ENCODE peak calls at places on chromosomes 7 and 10, in nine cellular contexts. N, E, F, K, V, A, H, R and Y are unnamed samples.

GRCh38 chr7:27651702-27652101 is 11.0 kb downstream of the HIBADH start:
- DNase-seq in N (no peak), E (no peak), F (no peak), K (no peak), V (no peak), A (no peak), H (no peak), R (no peak), Y (no peak)

GRCh38 chr7:107355616-107356015 is 114.2 kb upstream of the GPR22 start:
- DNase-seq in N (no peak), E (no peak), F (no peak), K (no peak), V (no peak), A (no peak), H (no peak), R (no peak), Y (no peak)

GRCh38 chr7:2309889-2310331 is 4.3 kb downstream of the SNX8 start:
- DNase-seq in N (no peak), E (peak; percentile 89), F (peak; percentile 16), K (no peak), V (no peak), A (no peak), H (no peak), R (no peak), Y (no peak)

GRCh38 chr7:147911224-147911623 is 679.3 kb upstream of the C7orf33 start:
- DNase-seq in N (no peak), E (no peak), F (no peak), K (no peak), V (no peak), A (no peak), H (no peak), R (no peak), Y (no peak)

GRCh38 chr10:100508691-100509150 is 10.9 kb downstream of the SEC31B start:
- DNase-seq in N (no peak), E (peak; percentile 66), F (no peak), K (no peak), V (no peak), A (peak; percentile 70), H (peak; percentile 64), R (no peak), Y (no peak)

GRCh38 chr10:784377-784758 is 94.9 kb upstream of the DIP2C start:
- DNase-seq in N (no peak), E (no peak), F (no peak), K (peak; percentile 25), V (no peak), A (no peak), H (no peak), R (peak; percentile 55), Y (peak; percentile 11)

GRCh38 chr10:130493446-130494198 is 357.4 kb downstream of the GLRX3 start:
- DNase-seq in N (no peak), E (no peak), F (no peak), K (no peak), V (no peak), A (peak; percentile 48), H (no peak), R (peak; percentile 25), Y (no peak)

GRCh38 chr10:99345350-99345749 is 16.2 kb downstream of the CNNM1 start:
- DNase-seq in N (no peak), E (peak; percentile 89), F (no peak), K (no peak), V (no peak), A (no peak), H (no peak), R (no peak), Y (no peak)

GRCh38 chr10:4546500-4546899 is 279.5 kb upstream of the AKR1E2 start:
- DNase-seq in N (no peak), E (no peak), F (no peak), K (no peak), V (no peak), A (no peak), H (no peak), R (no peak), Y (no peak)

GRCh38 chr7:5597772-5598171 is 174.1 kb upstream of the TNRC18 start:
- DNase-seq in N (no peak), E (no peak), F (no peak), K (no peak), V (peak; percentile 64), A (no peak), H (peak; percentile 56), R (no peak), Y (no peak)

GRCh38 chr10:122849900-122850605 is 4.4 kb upstream of the CUZD1 start:
- DNase-seq in N (no peak), E (peak; percentile 37), F (no peak), K (no peak), V (no peak), A (no peak), H (no peak), R (no peak), Y (no peak)

GRCh38 chr7:117173001-117173400 is 149.9 kb downstream of the WNT2 start:
- DNase-seq in N (no peak), E (no peak), F (no peak), K (no peak), V (no peak), A (no peak), H (no peak), R (no peak), Y (no peak)

GRCh38 chr10:95355241-95355779 is 64.5 kb upstream of the PDLIM1 start:
- DNase-seq in N (no peak), E (no peak), F (no peak), K (no peak), V (no peak), A (no peak), H (no peak), R (no peak), Y (no peak)

GRCh38 chr10:93074137-93074596 is 474 bp downstream of the CYP26A1 start:
- DNase-seq in N (no peak), E (peak; percentile 71), F (no peak), K (no peak), V (no peak), A (peak; percentile 71), H (no peak), R (no peak), Y (no peak)

GRCh38 chr10:776772-777171 is 87.3 kb upstream of the DIP2C start:
- DNase-seq in N (no peak), E (no peak), F (no peak), K (peak; percentile 24), V (no peak), A (peak; percentile 76), H (no peak), R (no peak), Y (no peak)

GRCh38 chr10:123748711-123749110 is 82.6 kb downstream of the GPR26 start:
- DNase-seq in N (no peak), E (no peak), F (no peak), K (no peak), V (no peak), A (no peak), H (no peak), R (no peak), Y (no peak)

GRCh38 chr7:33393770-33394169 is 264.4 kb downstream of the BBS9 start:
- DNase-seq in N (no peak), E (no peak), F (no peak), K (no peak), V (no peak), A (no peak), H (no peak), R (no peak), Y (no peak)

GRCh38 chr7:33392143-33392542 is 262.8 kb downstream of the BBS9 start:
- DNase-seq in N (no peak), E (no peak), F (no peak), K (no peak), V (no peak), A (no peak), H (no peak), R (no peak), Y (no peak)

GRCh38 chr7:33400214-33400538 is 270.8 kb downstream of the BBS9 start:
- DNase-seq in N (no peak), E (no peak), F (no peak), K (no peak), V (no peak), A (no peak), H (no peak), R (no peak), Y (no peak)

GRCh38 chr7:33399528-33400213 is 270.3 kb downstream of the BBS9 start:
- DNase-seq in N (no peak), E (no peak), F (no peak), K (no peak), V (no peak), A (peak; percentile 40), H (no peak), R (no peak), Y (no peak)

DNA sequence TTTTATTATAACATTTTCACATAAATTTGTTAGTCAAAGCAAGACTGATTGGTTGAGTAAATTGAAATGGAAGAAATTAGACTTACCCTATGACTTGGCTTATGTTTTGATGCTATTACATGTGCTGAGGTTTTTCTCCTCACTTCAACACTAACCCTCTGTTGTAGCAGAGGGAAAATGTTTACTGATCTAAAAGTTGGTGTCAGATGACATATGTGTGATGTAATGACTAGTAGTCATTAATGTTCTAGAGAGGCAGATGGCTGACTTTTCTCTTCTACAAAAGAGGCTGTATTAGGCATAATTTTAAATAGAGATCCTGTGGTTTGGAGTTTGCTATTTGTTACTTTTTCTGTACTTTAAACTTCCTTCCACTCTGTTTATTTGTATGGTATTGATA is 266.0 kb downstream of the BBS9 start:
- DNase-seq in N (no peak), E (no peak), F (no peak), K (no peak), V (no peak), A (no peak), H (no peak), R (no peak), Y (no peak)
- TF ChIP-seq EP300 in N (no peak), E (no peak), F (no peak), K (no peak), V (no peak), A (no peak), H (no peak), R (no peak), Y (no peak)

GRCh38 chr10:24806262-24806661 is 82.6 kb upstream of the ARHGAP21 start:
- DNase-seq in N (no peak), E (no peak), F (no peak), K (no peak), V (no peak), A (no peak), H (no peak), R (no peak), Y (no peak)
- H3K4me3 ChIP-seq in N (no peak overlapping the region), E (no peak overlapping the region), F (no peak overlapping the region), K (no peak overlapping the region), V (no peak overlapping the region), A (no peak overlapping the region), H (no peak overlapping the region), R (no peak overlapping the region), Y (no peak overlapping the region)

DNA sequence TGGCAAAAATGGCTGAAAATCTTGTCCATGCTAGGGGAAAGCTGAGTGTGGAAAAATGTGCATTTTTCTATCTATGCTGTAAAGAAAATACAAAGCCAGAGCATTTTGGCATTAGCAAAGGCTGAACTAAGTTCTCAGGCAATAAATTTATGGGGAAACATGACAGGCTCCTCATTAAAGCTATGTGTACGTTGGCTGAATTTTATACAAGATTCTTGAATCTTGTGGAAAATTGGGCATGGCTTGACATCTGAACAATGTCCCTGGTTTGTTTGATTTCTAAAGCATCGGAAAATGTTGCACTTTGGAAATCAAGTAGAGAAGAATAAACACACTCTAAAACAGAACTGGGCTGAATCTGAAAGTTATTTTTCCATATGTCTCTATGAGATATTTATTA is 16.8 kb downstream of the CPA1 start:
- DNase-seq in N (no peak), E (no peak), F (no peak), K (no peak), V (no peak), A (no peak), H (no peak), R (no peak), Y (no peak)
- TF ChIP-seq EP300 in N (no peak), E (no peak), F (no peak), K (no peak), V (no peak), A (no peak), H (no peak), R (no peak), Y (no peak)

GRCh38 chr7:90708841-90709317 is 112.8 kb downstream of the CDK14 start:
- DNase-seq in N (peak; percentile 67), E (peak; percentile 41), F (no peak), K (peak; percentile 62), V (no peak), A (no peak), H (peak; percentile 7), R (no peak), Y (peak; percentile 52)
- H3K4me3 ChIP-seq in N (peak overlapping the region; percentile 64), E (no peak overlapping the region), F (peak overlapping the region; percentile 10), K (no peak overlapping the region), V (no peak overlapping the region), A (peak overlapping the region; percentile 20), H (no peak overlapping the region), R (no peak overlapping the region), Y (no peak overlapping the region)